ENCODE peak calls at places on chromosomes 5 and 9, in five cellular contexts. One of them, this sample, is unnamed.
A peak's percentile ranks its signal among the peaks of the same experiment; 100 is the strongest.

GRCh38 chr5:116573279-116573616 is 1.4 kb downstream of the SEMA6A start:
- DNase-seq in T-helper 1 cell: no peak
- DNase-seq in cerebellar cortex: no peak
- DNase-seq in RKO: no peak
- DNase-seq in EL: no peak
- DNase-seq in this sample: no peak

GRCh38 chr5:115815693-115816225 is 700 bp downstream of the CDO1 start:
- DNase-seq in T-helper 1 cell: no peak
- DNase-seq in cerebellar cortex: peak; percentile 39
- DNase-seq in RKO: no peak
- DNase-seq in EL: peak; percentile 28
- DNase-seq in this sample: no peak

GRCh38 chr9:133478851-133479711 is at the start of gene SLC2A6:
- DNase-seq in T-helper 1 cell: peak; percentile 80
- DNase-seq in cerebellar cortex: peak; percentile 89
- DNase-seq in RKO: peak; percentile 94
- DNase-seq in EL: peak; percentile 85
- DNase-seq in this sample: peak; percentile 94

GRCh38 chr5:83376461-83376860 is 95.1 kb upstream of the VCAN start:
- DNase-seq in T-helper 1 cell: no peak
- DNase-seq in cerebellar cortex: no peak
- DNase-seq in RKO: no peak
- DNase-seq in EL: no peak
- DNase-seq in this sample: no peak

GRCh38 chr9:77981332-77981731 is 50.3 kb downstream of the GNAQ start:
- DNase-seq in T-helper 1 cell: no peak
- DNase-seq in cerebellar cortex: peak; percentile 28
- DNase-seq in RKO: no peak
- DNase-seq in EL: peak; percentile 75
- DNase-seq in this sample: peak; percentile 51

GRCh38 chr5:58235279-58235678 is 224.6 kb downstream of the PLK2 start:
- DNase-seq in T-helper 1 cell: no peak
- DNase-seq in cerebellar cortex: no peak
- DNase-seq in RKO: no peak
- DNase-seq in EL: peak; percentile 8
- DNase-seq in this sample: peak; percentile 42

GRCh38 chr9:3235497-3235896 is 290.3 kb downstream of the RFX3 start:
- DNase-seq in T-helper 1 cell: no peak
- DNase-seq in cerebellar cortex: no peak
- DNase-seq in RKO: peak; percentile 22
- DNase-seq in EL: peak; percentile 6
- DNase-seq in this sample: peak; percentile 25

GRCh38 chr5:143398451-143399237 is 4.8 kb downstream of the NR3C1 start:
- DNase-seq in T-helper 1 cell: no peak
- DNase-seq in cerebellar cortex: peak; percentile 52
- DNase-seq in RKO: no peak
- DNase-seq in EL: no peak
- DNase-seq in this sample: no peak

This sample was measured in foreskin fibroblast.